ENCODE peak calls at places on chromosomes 1 and 21, in ten cellular contexts. J is GM12891, R is transverse colon, O is prostate gland, P is GM12878, H is ovary, F is tibial nerve, X is esophagus squamous epithelium, Z is uterus, Y is sigmoid colon. K is an unnamed sample.

GRCh38 chr1:17745564-17745955 is 9.6 kb upstream of the ACTL8 start:
- DNase-seq in J (no peak), P (no peak), X (no peak), Z (no peak), O (no peak), Y (no peak), R (no peak), F (no peak), H (no peak), K (no peak)

GRCh38 chr1:64043976-64044375 is 159.4 kb upstream of the UBE2U start:
- DNase-seq in P (no peak), R (no peak), X (no peak), F (no peak), J (no peak), Z (no peak), Y (no peak), O (no peak), H (no peak), K (no peak)

GRCh38 chr21:25373126-25374082 is 233.9 kb downstream of the MRPL39 start:
- DNase-seq in Z (no peak), P (no peak), H (no peak), Y (no peak), R (no peak), O (no peak), J (no peak), X (no peak), F (no peak), K (no peak)

GRCh38 chr1:156747737-156748669 is 3.5 kb downstream of the HDGF start:
- DNase-seq in Z (no peak), O (no peak), P (no peak), J (no peak), F (no peak), Y (no peak), X (no peak), H (no peak), R (no peak), K (no peak)

GRCh38 chr1:103371234-103371633 is 154.3 kb upstream of the RNPC3 start:
- DNase-seq in P (no peak), X (no peak), H (no peak), Z (no peak), O (no peak), J (no peak), R (no peak), F (no peak), Y (no peak), K (no peak)

GRCh38 chr1:111813440-111814304 is 58.0 kb downstream of the DDX20 start:
- DNase-seq in R (no peak), O (no peak), Y (no peak), J (no peak), F (no peak), Z (no peak), X (no peak), P (no peak), H (no peak), K (peak; percentile 50)

GRCh38 chr1:41282679-41283317 is 40.7 kb upstream of the SCMH1 start:
- DNase-seq in Z (peak; percentile 31), J (peak; percentile 37), F (no peak), O (no peak), H (peak; percentile 57), X (no peak), Y (no peak), P (no peak), R (peak; percentile 27), K (no peak)

GRCh38 chr1:36711480-36711879 is 228.8 kb upstream of the CSF3R start:
- DNase-seq in Y (peak; percentile 14), F (no peak), Z (no peak), X (no peak), J (no peak), P (no peak), O (no peak), R (no peak), H (no peak), K (no peak)

GRCh38 chr1:59554011-59554673 is 257.2 kb downstream of the FGGY start:
- DNase-seq in X (no peak), R (no peak), H (no peak), J (no peak), Z (no peak), Y (no peak), F (no peak), O (no peak), P (no peak), K (no peak)

GRCh38 chr1:181141431-181141910 is 53.0 kb downstream of the IER5 start:
- DNase-seq in Y (peak; percentile 67), Z (peak; percentile 35), H (no peak), P (no peak), X (no peak), F (no peak), R (peak; percentile 25), O (no peak), J (no peak), K (no peak)

GRCh38 chr21:37870229-37870628 is 46.0 kb downstream of the KCNJ6 start:
- DNase-seq in P (no peak), R (no peak), Z (no peak), J (no peak), O (no peak), F (no peak), H (no peak), X (no peak), Y (no peak), K (no peak)

GRCh38 chr1:27660300-27660837 is 11.6 kb downstream of the IFI6 start:
- DNase-seq in F (no peak), Z (no peak), X (no peak), H (no peak), R (no peak), Y (no peak), O (no peak), J (no peak), P (no peak), K (no peak)

GRCh38 chr1:27656157-27656893 is 15.7 kb downstream of the IFI6 start:
- DNase-seq in H (no peak), X (no peak), J (no peak), R (peak; percentile 49), O (no peak), F (no peak), Y (peak; percentile 89), P (no peak), Z (peak; percentile 37), K (peak; percentile 87)

GRCh38 chr1:27658951-27659496 is 13.0 kb downstream of the IFI6 start:
- DNase-seq in J (no peak), R (peak; percentile 22), H (no peak), O (no peak), Z (no peak), X (no peak), F (no peak), Y (peak; percentile 69), P (peak; percentile 62), K (no peak)

GRCh38 chr1:27661412-27662075 is 10.4 kb downstream of the IFI6 start:
- DNase-seq in Z (no peak), R (no peak), X (no peak), F (no peak), O (no peak), Y (no peak), H (no peak), J (no peak), P (no peak), K (no peak)

GRCh38 chr1:27659497-27660299 is 12.3 kb downstream of the IFI6 start:
- DNase-seq in J (peak; percentile 63), O (peak; percentile 84), H (peak; percentile 94), R (peak; percentile 96), X (peak; percentile 71), F (peak; percentile 87), P (peak; percentile 72), Y (peak; percentile 96), Z (peak; percentile 93), K (peak; percentile 99)
- TF ChIP-seq POLR2A in J (peak; percentile 82), O (peak; percentile 64), H (peak; percentile 46), R (peak; percentile 46), X (peak; percentile 69), F (peak; percentile 25), P (peak; percentile 89), Y (peak; percentile 28), Z (peak; percentile 54), K (no peak)

DNA sequence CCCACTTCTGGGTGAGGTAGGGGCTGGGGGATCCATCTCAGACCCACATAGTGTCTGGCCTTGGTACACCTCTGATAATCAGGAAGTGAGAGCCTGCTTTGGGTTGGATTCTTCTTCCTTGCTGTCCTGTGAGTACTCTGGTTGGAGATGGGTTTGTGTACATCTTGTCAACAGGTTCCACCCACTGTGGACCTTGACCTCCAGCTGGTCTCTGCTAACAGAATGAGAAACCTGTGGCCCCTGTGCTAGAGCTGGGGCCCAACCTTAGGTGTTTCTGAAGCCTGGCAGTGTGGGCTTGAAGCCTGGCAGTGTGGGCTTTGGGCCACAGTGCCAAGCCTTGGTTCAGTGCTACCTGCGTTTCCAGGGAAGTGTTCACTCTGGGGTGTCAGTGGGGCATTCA is 2.6 kb downstream of the ZBTB48 start:
- DNase-seq in Z (no peak), X (no peak), Y (no peak), H (no peak), J (no peak), R (peak; percentile 88), P (no peak), O (no peak), F (no peak), K (no peak)
- TF ChIP-seq POLR2A in Z (no peak), X (no peak), Y (no peak), H (no peak), J (peak; percentile 12), R (peak; percentile 65), P (no peak), O (no peak), F (no peak), K (no peak)

GRCh38 chr21:17514124-17514481 is 1.3 kb downstream of the CXADR start:
- DNase-seq in X (no peak), F (no peak), P (no peak), J (no peak), R (no peak), O (peak; percentile 10), Z (no peak), Y (no peak), H (no peak), K (no peak)
- TF ChIP-seq POLR2A in X (no peak), F (no peak), P (no peak), J (no peak), R (no peak), O (no peak), Z (no peak), Y (no peak), H (no peak), K (no peak)

GRCh38 chr1:81920245-81920740 is 119.6 kb downstream of the ADGRL2 start:
- DNase-seq in P (no peak), Z (peak; percentile 15), F (no peak), X (no peak), O (no peak), Y (no peak), R (no peak), J (no peak), H (peak; percentile 46), K (no peak)

GRCh38 chr1:81912383-81912782 is 111.6 kb downstream of the ADGRL2 start:
- DNase-seq in O (no peak), P (no peak), X (no peak), F (no peak), H (no peak), J (no peak), R (no peak), Z (no peak), Y (no peak), K (no peak)

GRCh38 chr1:81921344-81921743 is 120.6 kb downstream of the ADGRL2 start:
- DNase-seq in Y (no peak), R (no peak), X (no peak), F (no peak), Z (no peak), J (no peak), H (no peak), O (no peak), P (no peak), K (no peak)

DNA sequence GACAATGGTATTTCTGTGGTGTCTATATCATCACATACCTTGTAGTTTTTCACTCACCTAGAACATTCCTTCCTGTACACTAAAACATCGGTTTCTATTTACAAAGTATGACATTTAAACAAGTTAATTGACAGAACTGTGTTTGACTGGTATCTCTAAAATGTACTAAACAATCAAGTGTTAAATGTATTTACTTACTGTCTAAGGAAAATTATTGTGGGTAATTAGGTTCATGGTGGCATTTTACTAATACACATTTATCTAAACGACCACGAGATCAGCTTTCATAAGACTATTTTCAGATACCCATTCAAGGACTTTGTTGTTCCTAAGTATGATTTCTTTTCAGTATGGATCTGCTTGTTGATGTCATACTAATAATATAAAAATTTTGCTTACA is 115.2 kb downstream of the ADGRL2 start:
- DNase-seq in H (no peak), X (no peak), J (no peak), F (no peak), Y (no peak), P (no peak), O (no peak), Z (no peak), R (no peak), K (no peak)
- TF ChIP-seq POLR2A in H (no peak), X (no peak), J (no peak), F (no peak), Y (no peak), P (no peak), O (no peak), Z (no peak), R (no peak), K (no peak)

K was measured in lower leg skin.